ENCODE peak calls at places on chromosome 3, in four cellular contexts. V is SHP77 treated with DMSO at 0.1 percent for 48 hours; S is activated CD4-positive, alpha-beta T cell treated with anti-CD3 and anti-CD28 coated beads, Interleukin-2, amount 10 ng/mL, durations not matched to agents 7 days and 5 days; O is nucleus accumbens. H is an unnamed sample.

GRCh38 chr3:41040256-41040655 is 159.0 kb upstream of the CTNNB1 start:
- DNase-seq in V (no peak), S (no peak), O (no peak), H (no peak)

GRCh38 chr3:69425249-69425648 is 39.4 kb upstream of the FRMD4B start:
- DNase-seq in V (no peak), S (peak), O (no peak), H (no peak)

GRCh38 chr3:79086514-79086913 is 681.3 kb downstream of the ROBO1 start:
- DNase-seq in V (peak), S (peak), O (no peak), H (peak)

GRCh38 chr3:193231201-193231600 is 9.8 kb upstream of the PLAAT1 start:
- DNase-seq in V (no peak), S (no peak), O (no peak), H (no peak)

GRCh38 chr3:37125195-37125594 is 49.2 kb downstream of the LRRFIP2 start:
- DNase-seq in V (no peak), S (no peak), O (no peak), H (no peak)

GRCh38 chr3:18740631-18741583 is 315.8 kb upstream of the SATB1 start:
- DNase-seq in V (no peak), S (peak), O (no peak), H (no peak)

GRCh38 chr3:8742921-8743605 is 9.5 kb downstream of the CAV3 start:
- DNase-seq in V (no peak), S (no peak), O (no peak), H (no peak)

GRCh38 chr3:147360936-147361670 is 45.2 kb downstream of the ZIC4 start:
- DNase-seq in V (no peak), S (no peak), O (no peak), H (no peak)

GRCh38 chr3:177329854-177330253 is 132.6 kb upstream of the TBL1XR1 start:
- DNase-seq in V (no peak), S (no peak), O (no peak), H (no peak)